ENCODE peak calls at places on chromosomes 16 and 17, in nine cellular contexts. W, L, D, G, I, J, P, E and S are unnamed samples.

GRCh38 chr16:89314357-89314756 is 96.9 kb downstream of the ZNF778 start:
- DNase-seq in L (peak), E (no peak), D (no peak), W (no peak), G (no peak), P (no peak), I (no peak), J (no peak), S (no peak)

GRCh38 chr17:63798572-63799113 is 24.7 kb downstream of the DDX42 start:
- DNase-seq in L (no peak), I (no peak), P (no peak), J (no peak), W (no peak), E (no peak), D (no peak), G (no peak), S (no peak)

GRCh38 chr17:9937164-9937835 is 32.2 kb upstream of the RCVRN start:
- DNase-seq in E (peak), L (no peak), W (no peak), G (no peak), I (no peak), J (no peak), P (no peak), D (peak), S (no peak)

GRCh38 chr16:17845031-17845430 is 374.3 kb upstream of the XYLT1 start:
- DNase-seq in J (no peak), G (no peak), W (no peak), L (no peak), D (no peak), P (no peak), I (no peak), E (no peak), S (no peak)

GRCh38 chr16:53080345-53081031 is 25.7 kb downstream of the CHD9 start:
- DNase-seq in G (peak), L (no peak), E (peak), W (no peak), D (peak), J (peak), I (peak), P (no peak), S (no peak)

GRCh38 chr17:57694051-57694450 is 51.0 kb downstream of the CCDC182 start:
- DNase-seq in W (no peak), G (no peak), J (no peak), I (no peak), D (no peak), L (no peak), E (no peak), P (no peak), S (no peak)

GRCh38 chr17:46894476-46895151 is 28.3 kb upstream of the GOSR2 start:
- DNase-seq in D (no peak), W (peak), J (no peak), L (no peak), E (peak), P (no peak), I (no peak), G (no peak), S (no peak)

GRCh38 chr17:53791551-53791950 is 31.2 kb upstream of the KIF2B start:
- DNase-seq in W (no peak), D (no peak), G (no peak), L (no peak), J (no peak), E (no peak), P (no peak), I (no peak), S (no peak)

GRCh38 chr16:66899945-66900688 is 18.6 kb downstream of the CDH16 start:
- DNase-seq in G (peak), L (no peak), W (peak), J (peak), I (no peak), D (peak), E (peak), P (no peak), S (no peak)

GRCh38 chr17:21211825-21212479 is 2.0 kb downstream of the TMEM11 start:
- DNase-seq in D (no peak), W (no peak), L (no peak), E (no peak), J (no peak), P (no peak), G (no peak), I (no peak), S (no peak)

GRCh38 chr16:74601131-74601871 is 5.6 kb downstream of the GLG1 start:
- DNase-seq in J (no peak), E (no peak), W (no peak), D (no peak), I (no peak), G (no peak), L (peak), P (no peak), S (no peak)

GRCh38 chr16:4944333-4945281 is 7.7 kb upstream of the PPL start:
- DNase-seq in G (peak), P (no peak), W (peak), E (peak), L (no peak), D (peak), J (peak), I (peak), S (peak)

GRCh38 chr16:28210264-28210663 is 1.5 kb downstream of the XPO6 start:
- DNase-seq in P (no peak), G (no peak), D (no peak), W (no peak), J (no peak), E (no peak), I (no peak), L (no peak), S (no peak)
- H3K4me3 ChIP-seq in P (no peak), G (peak), D (peak), W (no peak), J (peak), E (no peak), I (peak), L (peak), S (peak)

GRCh38 chr16:84548971-84549844 is 44.7 kb upstream of the MEAK7 start:
- DNase-seq in J (no peak), I (no peak), P (no peak), W (no peak), E (peak), D (peak), G (no peak), L (peak), S (no peak)
- H3K4me3 ChIP-seq in J (no peak), I (no peak), P (no peak), W (no peak), E (no peak), D (no peak), G (no peak), L (peak), S (no peak)

GRCh38 chr17:48110722-48111121 is 3.2 kb downstream of the SNX11 start:
- DNase-seq in I (no peak), W (no peak), E (no peak), J (no peak), L (no peak), G (no peak), D (no peak), P (no peak), S (no peak)
- H3K4me3 ChIP-seq in I (no peak), W (no peak), E (no peak), J (no peak), L (no peak), G (no peak), D (no peak), P (no peak), S (no peak)

GRCh38 chr17:40496634-40497420 is 4.6 kb downstream of the TNS4 start:
- DNase-seq in L (no peak), W (no peak), P (no peak), I (no peak), E (no peak), J (no peak), G (no peak), D (no peak), S (no peak)
- H3K4me3 ChIP-seq in L (no peak), W (no peak), P (no peak), I (no peak), E (no peak), J (no peak), G (peak), D (no peak), S (no peak)

GRCh38 chr17:80408872-80409271 is 6.1 kb upstream of the ENDOV start:
- DNase-seq in P (no peak), E (peak), J (no peak), I (no peak), G (no peak), W (peak), D (no peak), L (no peak), S (no peak)
- H3K4me3 ChIP-seq in P (no peak), E (no peak), J (no peak), I (no peak), G (no peak), W (no peak), D (no peak), L (no peak), S (no peak)

GRCh38 chr16:56675685-56676210 is 6.1 kb downstream of the MT1H start:
- DNase-seq in I (no peak), D (no peak), W (no peak), G (no peak), P (no peak), E (no peak), J (no peak), L (peak), S (no peak)

GRCh38 chr16:56679078-56679730 is 3.1 kb upstream of the MT1X start:
- DNase-seq in D (no peak), I (no peak), L (no peak), P (no peak), W (no peak), G (no peak), J (no peak), E (no peak), S (no peak)

GRCh38 chr16:56673916-56674315 is 4.3 kb downstream of the MT1H start:
- DNase-seq in L (peak), J (no peak), I (no peak), D (peak), P (no peak), E (peak), G (peak), W (peak), S (no peak)

GRCh38 chr16:56679813-56680212 is 2.5 kb upstream of the MT1X start:
- DNase-seq in E (no peak), P (no peak), D (no peak), G (no peak), W (peak), L (no peak), J (no peak), I (no peak), S (no peak)

DNA sequence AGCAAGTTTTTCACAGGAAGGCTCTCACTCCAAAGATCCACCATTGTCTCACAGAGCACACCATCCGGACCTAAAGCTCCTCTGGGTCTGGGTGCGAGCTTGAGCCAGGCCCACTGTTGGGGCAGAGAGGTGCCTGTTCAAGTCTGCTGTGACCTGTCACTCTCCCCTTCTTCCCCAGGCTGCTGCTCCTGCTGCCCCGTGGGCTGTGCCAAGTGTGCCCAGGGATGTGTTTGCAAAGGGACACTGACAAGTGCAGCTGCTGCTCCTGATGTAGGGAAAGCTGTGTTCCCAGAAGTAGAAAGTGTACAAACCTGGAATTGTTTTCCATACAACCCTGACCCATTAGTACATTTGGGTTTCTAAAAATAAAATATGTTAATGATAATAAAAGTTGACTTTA is 4.8 kb upstream of the MT1X start:
- DNase-seq in W (peak), P (no peak), D (no peak), G (no peak), I (no peak), J (no peak), E (no peak), L (no peak), S (no peak)
- H3K4me3 ChIP-seq in W (no peak), P (no peak), D (no peak), G (no peak), I (no peak), J (no peak), E (no peak), L (no peak), S (no peak)